ENCODE peak calls at places on chromosome 7, in six cellular contexts. C, R, K, H, A and W are unnamed samples.

GRCh38 chr7:98294798-98295382 is 13.4 kb downstream of the BRI3 start:
- DNase-seq in C (peak; percentile 84), R (peak; percentile 53), K (no peak), H (no peak), A (no peak), W (peak; percentile 45)

GRCh38 chr7:133310232-133310852 is 57.5 kb downstream of the EXOC4 start:
- DNase-seq in C (no peak), R (peak; percentile 58), K (no peak), H (no peak), A (no peak), W (no peak)

GRCh38 chr7:44293561-44294324 is 31.7 kb downstream of the CAMK2B start:
- DNase-seq in C (no peak), R (no peak), K (no peak), H (peak; percentile 31), A (no peak), W (no peak)

GRCh38 chr7:155702616-155703015 is 58.2 kb downstream of the RBM33 start:
- DNase-seq in C (peak; percentile 20), R (no peak), K (no peak), H (no peak), A (no peak), W (peak; percentile 53)

GRCh38 chr7:36565792-36566356 is 158.4 kb downstream of the AOAH start:
- DNase-seq in C (no peak), R (peak; percentile 26), K (no peak), H (no peak), A (no peak), W (no peak)

GRCh38 chr7:46649896-46650295 is 728.8 kb upstream of the IGFBP3 start:
- DNase-seq in C (no peak), R (no peak), K (no peak), H (no peak), A (no peak), W (no peak)

GRCh38 chr7:151012921-151013347 is 11.4 kb downstream of the ATG9B start:
- DNase-seq in C (peak; percentile 42), R (peak; percentile 47), K (no peak), H (no peak), A (no peak), W (no peak)

GRCh38 chr7:73715648-73716317 is 3.7 kb downstream of the STX1A start:
- DNase-seq in C (peak; percentile 90), R (peak; percentile 85), K (no peak), H (no peak), A (no peak), W (peak; percentile 98)

GRCh38 chr7:80721880-80722595 is 83.6 kb downstream of the CD36 start:
- DNase-seq in C (peak; percentile 62), R (peak; percentile 86), K (no peak), H (no peak), A (no peak), W (peak; percentile 23)

GRCh38 chr7:77903597-77903996 is 105.0 kb downstream of the PHTF2 start:
- DNase-seq in C (peak; percentile 36), R (no peak), K (no peak), H (no peak), A (no peak), W (no peak)

GRCh38 chr7:112150823-112151641 is 55.2 kb downstream of the DOCK4 start:
- DNase-seq in C (no peak), R (no peak), K (no peak), H (no peak), A (no peak), W (no peak)